ENCODE peak calls at places on chromosomes 11 and 22, in six cellular contexts. X is lung; Q is ureter; T is kidney; A is AG04449; C is stimulated activated CD4-positive, alpha-beta T cell treated with anti-CD3 and anti-CD28 coated beads, Interleukin-1b, Interleukin-23, amount 100 ng/mL, for 24 hours. W is an unnamed sample.

GRCh38 chr11:95459268-95460040 is 228.5 kb upstream of the SESN3 start:
- DNase-seq in X (no peak), Q (no peak), T (no peak), A (no peak), C (no peak), W (no peak)

GRCh38 chr11:114243461-114244372 is 52.5 kb upstream of the NNMT start:
- DNase-seq in X (no peak), Q (no peak), T (no peak), A (no peak), C (no peak), W (no peak)

GRCh38 chr22:27576815-27577564 is 224.6 kb downstream of the MN1 start:
- DNase-seq in X (no peak), Q (no peak), T (no peak), A (no peak), C (no peak), W (no peak)

GRCh38 chr11:28679795-28680194 is 571.6 kb downstream of the METTL15 start:
- DNase-seq in X (no peak), Q (no peak), T (no peak), A (peak; percentile 77), C (no peak), W (no peak)

GRCh38 chr11:126122863-126123262 is 60.2 kb upstream of the CDON start:
- DNase-seq in X (no peak), Q (no peak), T (no peak), A (no peak), C (no peak), W (no peak)

GRCh38 chr22:44441401-44442185 is 56.4 kb downstream of the RTL6 start:
- DNase-seq in X (no peak), Q (no peak), T (peak; percentile 66), A (no peak), C (no peak), W (no peak)

GRCh38 chr22:39234867-39235687 is 9.7 kb downstream of the PDGFB start:
- DNase-seq in X (no peak), Q (no peak), T (peak; percentile 93), A (no peak), C (no peak), W (no peak)

GRCh38 chr11:69912911-69913451 is 93.8 kb upstream of the FGF3 start:
- DNase-seq in X (no peak), Q (peak; percentile 31), T (no peak), A (no peak), C (no peak), W (no peak)

GRCh38 chr11:11621881-11622706 is at the start of gene GALNT18:
- DNase-seq in X (peak; percentile 90), Q (peak; percentile 91), T (peak; percentile 98), A (peak; percentile 36), C (peak; percentile 28), W (peak; percentile 80)

GRCh38 chr11:113806403-113806802 is 26.8 kb downstream of the CLDN25 start:
- DNase-seq in X (no peak), Q (no peak), T (no peak), A (no peak), C (no peak), W (peak; percentile 59)

GRCh38 chr11:69711824-69712801 is 8.3 kb upstream of the FGF19 start:
- DNase-seq in X (no peak), Q (no peak), T (no peak), A (no peak), C (no peak), W (no peak)

GRCh38 chr11:128361451-128362020 is 225.8 kb downstream of the ETS1 start:
- DNase-seq in X (no peak), Q (no peak), T (no peak), A (peak; percentile 34), C (no peak), W (no peak)

GRCh38 chr11:123055132-123055924 is 6.6 kb downstream of the HSPA8 start:
- DNase-seq in X (no peak), Q (no peak), T (no peak), A (no peak), C (no peak), W (no peak)

GRCh38 chr11:12914401-12914912 is 94.7 kb upstream of the RASSF10 start:
- DNase-seq in X (no peak), Q (peak; percentile 56), T (peak; percentile 76), A (no peak), C (no peak), W (peak; percentile 69)

GRCh38 chr11:62540804-62541671 is 5.6 kb downstream of the AHNAK start:
- DNase-seq in X (no peak), Q (peak; percentile 62), T (no peak), A (no peak), C (no peak), W (no peak)